ENCODE peak calls at places on chromosomes 4 and X, in seven cellular contexts. K is RWPE1, J is mesothelial cell of epicardium, I is left lung, R is Peyer's patch, W is HCT116, O is neural progenitor cell. D is an unnamed sample.

GRCh38 chr4:148986951-148987350 is 544.7 kb upstream of the NR3C2 start:
- DNase-seq in K (peak), J (no peak), I (no peak), R (no peak), W (peak), O (no peak), D (no peak)

GRCh38 chr4:40321671-40322131 is 13.4 kb upstream of the CHRNA9 start:
- DNase-seq in K (no peak), J (no peak), I (no peak), R (no peak), W (no peak), O (no peak), D (no peak)

GRCh38 chrX:14832151-14832550 is 40.7 kb downstream of the FANCB start:
- DNase-seq in K (no peak), J (no peak), I (no peak), R (no peak), W (no peak), O (no peak), D (no peak)

GRCh38 chrX:46547857-46548256 is 2.6 kb upstream of the ZNF674 start:
- DNase-seq in K (peak), J (no peak), I (no peak), R (peak), W (peak), O (no peak), D (no peak)

GRCh38 chr4:186659936-186660335 is 63.7 kb downstream of the FAT1 start:
- DNase-seq in K (no peak), J (no peak), I (no peak), R (no peak), W (no peak), O (no peak), D (no peak)

GRCh38 chr4:161642708-161643107 is 521.1 kb downstream of the FSTL5 start:
- DNase-seq in K (no peak), J (no peak), I (no peak), R (no peak), W (no peak), O (no peak), D (no peak)

GRCh38 chr4:104677122-104677521 is 182.4 kb upstream of the CXXC4 start:
- DNase-seq in K (no peak), J (peak), I (no peak), R (no peak), W (no peak), O (peak), D (no peak)

GRCh38 chrX:32421266-32421665 is 790.1 kb downstream of the DMD start:
- DNase-seq in K (no peak), J (no peak), I (no peak), R (no peak), W (no peak), O (no peak), D (no peak)

GRCh38 chrX:41605144-41605543 is 83.6 kb upstream of the GPR34 start:
- DNase-seq in K (no peak), J (no peak), I (no peak), R (no peak), W (no peak), O (no peak), D (no peak)

GRCh38 chr4:105807496-105807895 is 87.8 kb upstream of the NPNT start:
- DNase-seq in K (no peak), J (no peak), I (no peak), R (no peak), W (no peak), O (no peak), D (no peak)

GRCh38 chr4:145614235-145614615 is 5.0 kb upstream of the MMAA start:
- DNase-seq in K (no peak), J (no peak), I (no peak), R (no peak), W (no peak), O (no peak), D (no peak)

GRCh38 chr4:99762728-99763127 is 53.9 kb upstream of the DAPP1 start:
- DNase-seq in K (no peak), J (no peak), I (no peak), R (no peak), W (no peak), O (no peak), D (no peak)

GRCh38 chrX:136816970-136817369 is 36.2 kb upstream of the ARHGEF6 start:
- DNase-seq in K (no peak), J (no peak), I (no peak), R (no peak), W (no peak), O (no peak), D (no peak)

GRCh38 chrX:37860731-37861130 is 13.4 kb upstream of the DYNLT3 start:
- DNase-seq in K (no peak), J (no peak), I (no peak), R (no peak), W (no peak), O (no peak), D (no peak)

DNA sequence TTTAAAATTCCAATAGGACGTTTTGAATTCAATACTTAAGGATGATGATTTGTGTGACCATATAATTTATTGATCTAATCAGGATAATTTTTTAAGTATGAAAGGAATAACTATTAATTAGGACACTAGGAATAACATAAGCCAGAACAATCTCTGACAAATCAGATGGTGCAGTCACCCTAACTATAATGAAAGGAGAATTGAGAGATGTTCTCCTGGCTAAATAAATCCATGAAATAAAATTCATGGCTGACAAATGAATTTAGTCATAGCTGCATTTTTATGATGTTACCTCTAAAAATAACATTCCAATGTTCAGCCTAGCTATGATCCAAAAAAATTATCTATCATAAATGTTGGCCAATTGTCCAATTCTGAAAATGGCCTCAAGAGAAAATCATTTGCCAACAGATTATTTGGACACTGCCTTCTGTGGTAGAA is 190.6 kb upstream of the NEIL3 start:
- DNase-seq in K (no peak), J (no peak), I (no peak), R (no peak), W (no peak), O (no peak), D (no peak)
- TF ChIP-seq CTCF in K (no peak), J (no peak), I (no peak), R (no peak), W (no peak), O (no peak), D (no peak)

GRCh38 chrX:23634181-23634580 is 33.1 kb upstream of the PRDX4 start:
- DNase-seq in K (no peak), J (no peak), I (no peak), R (no peak), W (no peak), O (no peak), D (no peak)
- TF ChIP-seq CTCF in K (no peak), J (no peak), I (no peak), R (peak), W (peak), O (peak), D (no peak)

DNA sequence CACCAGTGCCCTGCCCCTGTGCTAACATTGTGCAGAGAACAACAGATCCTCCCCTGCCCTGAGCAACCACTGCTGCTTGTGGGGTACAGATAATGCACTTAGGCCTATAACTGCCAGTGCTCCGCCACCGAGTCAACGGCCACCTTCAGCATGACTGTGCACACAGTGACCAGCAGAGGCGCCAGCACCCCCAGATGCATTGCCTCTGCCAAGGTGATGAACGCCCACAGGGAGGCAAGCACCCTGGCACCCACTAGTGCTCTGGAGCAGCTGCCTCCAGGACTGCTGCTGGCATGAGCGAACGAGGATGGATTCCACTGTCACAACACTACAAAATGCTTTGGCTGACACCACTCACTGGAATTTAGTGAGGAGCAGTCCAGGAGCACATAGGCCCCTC is 38.2 kb downstream of the SPIN2B start:
- DNase-seq in K (no peak), J (no peak), I (no peak), R (no peak), W (no peak), O (no peak), D (no peak)
- TF ChIP-seq CTCF in K (no peak), J (no peak), I (no peak), R (no peak), W (peak), O (no peak), D (no peak)

GRCh38 chr4:13430834-13431568 is 53.1 kb downstream of the RAB28 start:
- DNase-seq in K (no peak), J (no peak), I (no peak), R (no peak), W (no peak), O (no peak), D (no peak)
- TF ChIP-seq CTCF in K (no peak), J (peak), I (peak), R (no peak), W (peak), O (peak), D (no peak)

GRCh38 chr4:1604181-1604705 is 79.9 kb downstream of the FAM53A start:
- DNase-seq in K (peak), J (no peak), I (no peak), R (no peak), W (no peak), O (no peak), D (no peak)
- TF ChIP-seq CTCF in K (no peak), J (no peak), I (no peak), R (no peak), W (no peak), O (no peak), D (no peak)

DNA sequence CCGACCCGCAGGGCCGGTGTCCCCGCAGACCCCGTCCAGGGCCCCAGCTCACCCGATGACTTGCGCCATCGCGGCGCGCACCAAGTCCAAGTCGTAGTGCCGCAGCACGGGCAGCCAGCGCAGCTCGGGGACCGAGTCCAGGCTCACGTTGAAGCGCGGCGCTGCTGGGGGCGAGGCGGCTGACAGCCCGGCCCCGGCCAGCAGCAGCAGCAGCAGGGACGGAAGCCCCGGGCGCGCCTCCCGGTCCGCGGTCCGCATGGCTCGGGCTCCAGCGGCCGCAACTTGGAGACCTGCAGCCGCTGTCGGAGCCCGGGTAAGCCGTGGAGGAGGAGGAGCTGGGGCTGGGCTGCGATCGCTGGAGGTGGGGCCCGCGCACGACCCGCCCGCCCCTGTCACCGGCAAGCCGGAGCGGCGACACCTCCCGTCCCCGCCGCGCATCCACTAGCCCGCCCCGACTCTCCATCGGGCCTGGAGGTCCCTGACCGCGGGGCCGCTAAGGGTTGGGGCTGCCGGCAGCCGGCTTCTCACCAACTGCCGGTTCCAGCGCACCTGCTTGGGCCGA is at the start of gene NAAA:
- DNase-seq in K (peak), J (peak), I (peak), R (peak), W (peak), O (peak), D (peak)
- TF ChIP-seq CTCF in K (peak), J (no peak), I (peak), R (peak), W (peak), O (no peak), D (no peak)

GRCh38 chr4:95508421-95508820 is 40.4 kb downstream of the UNC5C start:
- DNase-seq in K (no peak), J (no peak), I (no peak), R (no peak), W (peak), O (no peak), D (no peak)

GRCh38 chr4:95507561-95507960 is 41.2 kb downstream of the UNC5C start:
- DNase-seq in K (no peak), J (no peak), I (no peak), R (no peak), W (no peak), O (no peak), D (no peak)

GRCh38 chr4:95511477-95511876 is 37.3 kb downstream of the UNC5C start:
- DNase-seq in K (no peak), J (no peak), I (no peak), R (no peak), W (no peak), O (no peak), D (no peak)

GRCh38 chr4:95510877-95511276 is 37.9 kb downstream of the UNC5C start:
- DNase-seq in K (peak), J (no peak), I (no peak), R (no peak), W (peak), O (no peak), D (no peak)

DNA sequence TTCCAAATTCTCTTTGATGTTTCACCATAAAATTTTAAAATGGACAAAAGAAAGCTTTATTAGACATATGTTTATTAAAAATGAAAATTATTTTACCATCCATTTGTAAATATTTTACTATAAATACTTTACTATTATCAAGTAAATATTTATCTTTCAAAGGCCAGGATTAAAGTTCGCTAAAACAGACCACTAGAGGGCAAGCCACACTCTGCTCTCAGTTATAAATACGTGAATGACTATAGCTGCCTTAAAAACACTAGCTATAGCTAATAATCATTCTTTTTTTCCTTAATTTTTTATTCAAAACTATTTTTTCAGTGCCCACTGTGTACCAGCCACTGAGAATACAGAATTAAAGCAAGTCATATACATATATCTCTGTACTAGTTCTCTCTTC is 38.6 kb downstream of the UNC5C start:
- DNase-seq in K (peak), J (no peak), I (no peak), R (no peak), W (no peak), O (peak), D (no peak)
- TF ChIP-seq CTCF in K (peak), J (peak), I (peak), R (peak), W (peak), O (peak), D (no peak)

DNA sequence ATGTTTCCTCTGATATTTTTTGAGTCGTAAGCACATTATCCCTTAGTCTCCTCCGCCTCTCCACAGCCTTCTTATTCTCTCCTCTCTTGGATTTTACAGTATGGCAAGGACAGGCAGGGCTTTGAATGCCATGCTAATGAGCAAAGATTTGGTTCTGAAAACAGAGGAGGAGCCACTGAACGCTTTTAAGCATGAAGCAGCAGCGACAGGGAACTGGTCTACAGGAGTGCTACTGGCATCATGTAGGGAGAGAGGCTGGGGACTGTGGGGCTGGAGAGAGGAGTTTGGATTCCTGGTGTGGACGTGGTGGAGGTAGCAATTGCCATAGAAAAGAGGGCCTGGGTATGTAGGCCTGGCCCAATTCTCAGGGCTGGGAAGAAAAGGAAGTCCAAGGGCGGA is 4.6 kb upstream of the CD99L2 start:
- DNase-seq in K (no peak), J (no peak), I (no peak), R (no peak), W (no peak), O (peak), D (no peak)
- TF ChIP-seq CTCF in K (no peak), J (no peak), I (no peak), R (no peak), W (no peak), O (no peak), D (no peak)